ENCODE peak calls at places on chromosomes 12 and 14, in five cellular contexts. U, X, Y, H and W are unnamed samples.

GRCh38 chr12:9364224-9365176 is 156.3 kb upstream of the PZP start:
- DNase-seq in Y (peak; percentile 51), X (no peak), H (no peak), U (peak; percentile 93), W (no peak)

GRCh38 chr14:105025429-105025828 is 4.5 kb upstream of the CDCA4 start:
- DNase-seq in U (no peak), Y (no peak), H (no peak), X (no peak), W (no peak)

GRCh38 chr14:36655963-36656768 is 5.5 kb upstream of the PAX9 start:
- DNase-seq in X (no peak), Y (peak; percentile 57), U (no peak), H (no peak), W (peak; percentile 86)

GRCh38 chr12:104197264-104197663 is 18.3 kb upstream of the TXNRD1 start:
- DNase-seq in Y (no peak), H (no peak), U (no peak), X (no peak), W (no peak)

GRCh38 chr12:114812858-114813761 is 129.1 kb upstream of the TBX3 start:
- DNase-seq in U (no peak), X (no peak), H (no peak), Y (no peak), W (peak; percentile 14)

GRCh38 chr14:63361790-63362189 is 43.1 kb upstream of the GPHB5 start:
- DNase-seq in X (no peak), Y (no peak), H (no peak), U (no peak), W (no peak)

GRCh38 chr12:132986885-132987225 is 688 bp downstream of the ZNF26 start:
- DNase-seq in Y (no peak), X (no peak), H (no peak), U (no peak), W (no peak)

GRCh38 chr14:87745507-87746118 is 247.4 kb downstream of the GALC start:
- DNase-seq in U (peak; percentile 13), X (no peak), Y (peak; percentile 63), H (no peak), W (no peak)

GRCh38 chr14:99183311-99183710 is 88.7 kb downstream of the BCL11B start:
- DNase-seq in H (no peak), Y (no peak), U (no peak), X (no peak), W (no peak)

GRCh38 chr12:106766393-106766826 is 8.1 kb upstream of the RIC8B start:
- DNase-seq in U (no peak), H (peak; percentile 40), Y (peak; percentile 31), X (no peak), W (no peak)

GRCh38 chr14:93042968-93043940 is 72.5 kb downstream of the ITPK1 start:
- DNase-seq in Y (peak; percentile 54), H (no peak), U (no peak), X (no peak), W (no peak)

GRCh38 chr14:50822501-50823042 is 8.4 kb downstream of the NIN start:
- DNase-seq in X (no peak), H (no peak), Y (no peak), U (no peak), W (no peak)

GRCh38 chr14:102775855-102776760 is 1.1 kb upstream of the TRAF3 start:
- DNase-seq in Y (no peak), U (no peak), X (no peak), H (no peak), W (no peak)

GRCh38 chr14:75909630-75910029 is 72.2 kb downstream of the TGFB3 start:
- DNase-seq in H (no peak), X (no peak), Y (no peak), U (no peak), W (no peak)

GRCh38 chr12:112749081-112749480 is 42.5 kb upstream of the RPH3A start:
- DNase-seq in X (no peak), U (no peak), H (no peak), Y (no peak), W (no peak)

GRCh38 chr12:115322275-115322674 is 638.3 kb upstream of the TBX3 start:
- DNase-seq in U (no peak), Y (no peak), X (no peak), H (no peak), W (no peak)

GRCh38 chr12:124179936-124180605 is 114.8 kb upstream of the RFLNA start:
- DNase-seq in H (no peak), U (no peak), Y (no peak), X (no peak), W (no peak)

GRCh38 chr14:35844494-35844893 is 18.4 kb downstream of the BRMS1L start:
- DNase-seq in H (no peak), Y (no peak), X (no peak), U (no peak), W (no peak)

GRCh38 chr12:80441921-80442320 is 2.1 kb upstream of the PTPRQ start:
- DNase-seq in Y (no peak), X (no peak), U (no peak), H (no peak), W (no peak)

GRCh38 chr14:70885343-70886014 is 21.8 kb upstream of the PCNX1 start:
- DNase-seq in Y (no peak), X (no peak), U (no peak), H (no peak), W (no peak)

GRCh38 chr12:14214495-14214894 is 151.0 kb upstream of the ATF7IP start:
- DNase-seq in H (no peak), Y (no peak), X (no peak), U (no peak), W (no peak)

GRCh38 chr14:33949051-33950037 is 1.5 kb downstream of the EGLN3 start:
- DNase-seq in Y (no peak), H (no peak), X (no peak), U (no peak), W (no peak)

GRCh38 chr14:87628129-87628528 is 364.9 kb downstream of the GALC start:
- DNase-seq in H (no peak), U (no peak), X (no peak), Y (peak; percentile 7), W (peak; percentile 16)

GRCh38 chr12:63790608-63790945 is 10.9 kb downstream of the RXYLT1 start:
- DNase-seq in X (no peak), U (no peak), H (no peak), Y (no peak), W (no peak)

GRCh38 chr14:74614508-74615495 is 2.8 kb upstream of the LTBP2 start:
- DNase-seq in X (no peak), U (no peak), H (no peak), Y (no peak), W (no peak)

GRCh38 chr12:38736821-38737220 is 168.6 kb downstream of the CPNE8 start:
- DNase-seq in X (no peak), U (no peak), Y (no peak), H (no peak), W (no peak)

GRCh38 chr12:44206045-44206444 is 370.2 kb downstream of the TMEM117 start:
- DNase-seq in U (no peak), H (no peak), Y (no peak), X (no peak), W (no peak)

GRCh38 chr12:128672428-128672827 is 151.3 kb downstream of the SLC15A4 start:
- DNase-seq in X (no peak), Y (no peak), U (no peak), H (no peak), W (no peak)

GRCh38 chr14:20680843-20681347 is 3.5 kb upstream of the RNASE4 start:
- DNase-seq in Y (peak; percentile 68), H (no peak), U (no peak), X (no peak), W (no peak)